ENCODE peak calls at places on chromosomes 4 and X, in four cellular contexts. D, J, Y and W are unnamed samples.
A peak's percentile ranks its signal among the peaks of the same experiment; 100 is the strongest.

GRCh38 chrX:48569958-48570357 is 4.3 kb upstream of the RBM3 start:
- DNase-seq in D (no peak), J (no peak), Y (no peak), W (no peak)

GRCh38 chr4:133594246-133595207 is 445.4 kb downstream of the PCDH10 start:
- DNase-seq in D (no peak), J (no peak), Y (no peak), W (no peak)

GRCh38 chr4:62429297-62429696 is 1229.2 kb downstream of the ADGRL3 start:
- DNase-seq in D (no peak), J (no peak), Y (no peak), W (no peak)

GRCh38 chrX:18075603-18076002 is 145.1 kb downstream of the BEND2 start:
- DNase-seq in D (no peak), J (no peak), Y (no peak), W (no peak)

GRCh38 chr4:118921736-118922135 is 33.1 kb downstream of the SYNPO2 start:
- DNase-seq in D (no peak), J (no peak), Y (no peak), W (no peak)

GRCh38 chrX:115504167-115504566 is 56.8 kb upstream of the PLS3 start:
- DNase-seq in D (no peak), J (no peak), Y (no peak), W (no peak)

GRCh38 chrX:27336466-27337091 is 126.6 kb downstream of the PPP4R3C start:
- DNase-seq in D (peak; percentile 37), J (peak; percentile 2), Y (peak; percentile 41), W (peak; percentile 57)

GRCh38 chrX:63434665-63435064 is 83.5 kb upstream of the SPIN4 start:
- DNase-seq in D (no peak), J (no peak), Y (peak; percentile 85), W (peak; percentile 19)

GRCh38 chrX:40153335-40154221 is 55.8 kb upstream of the BCOR start:
- DNase-seq in D (peak; percentile 76), J (no peak), Y (peak; percentile 75), W (peak; percentile 26)

GRCh38 chr4:147078875-147079658 is 133.4 kb upstream of the TTC29 start:
- DNase-seq in D (peak; percentile 58), J (no peak), Y (no peak), W (no peak)

GRCh38 chrX:38799995-38800394 is 1.3 kb upstream of the MID1IP1 start:
- DNase-seq in D (no peak), J (peak; percentile 12), Y (peak; percentile 58), W (no peak)

GRCh38 chrX:78527263-78527662 is 131.9 kb downstream of the RTL3 start:
- DNase-seq in D (no peak), J (no peak), Y (no peak), W (no peak)

GRCh38 chr4:22477136-22477793 is 38.6 kb downstream of the ADGRA3 start:
- DNase-seq in D (no peak), J (no peak), Y (no peak), W (no peak)

GRCh38 chrX:20116575-20117240 is at the start of gene MAP7D2:
- DNase-seq in D (peak; percentile 78), J (peak; percentile 2), Y (no peak), W (peak; percentile 31)

GRCh38 chr4:156598138-156598681 is 373.4 kb downstream of the PDGFC start:
- DNase-seq in D (no peak), J (no peak), Y (no peak), W (no peak)

GRCh38 chr4:17166954-17167353 is 268.5 kb upstream of the LDB2 start:
- DNase-seq in D (no peak), J (no peak), Y (no peak), W (no peak)
- TF ChIP-seq FOXJ3 in D (no peak), J (no peak), Y (no peak), W (no peak)

GRCh38 chrX:41406211-41406610 is 40.9 kb upstream of the NYX start:
- DNase-seq in D (no peak), J (no peak), Y (no peak), W (no peak)
- TF ChIP-seq FOXJ3 in D (no peak), J (no peak), Y (no peak), W (no peak)

GRCh38 chr4:100983426-100983825 is 363.9 kb downstream of the PPP3CA start:
- DNase-seq in D (no peak), J (no peak), Y (no peak), W (no peak)

GRCh38 chr4:100985576-100985975 is 361.8 kb downstream of the PPP3CA start:
- DNase-seq in D (no peak), J (no peak), Y (no peak), W (no peak)

GRCh38 chr4:100984901-100985300 is 362.4 kb downstream of the PPP3CA start:
- DNase-seq in D (no peak), J (no peak), Y (no peak), W (no peak)

GRCh38 chr4:100981447-100982204 is 365.7 kb downstream of the PPP3CA start:
- DNase-seq in D (no peak), J (no peak), Y (no peak), W (no peak)

GRCh38 chr4:100982345-100982744 is 365.0 kb downstream of the PPP3CA start:
- DNase-seq in D (no peak), J (no peak), Y (no peak), W (no peak)
- TF ChIP-seq FOXJ3 in D (no peak), J (no peak), Y (no peak), W (no peak)

GRCh38 chr4:182600093-182600492 is 317.1 kb downstream of the DCTD start:
- DNase-seq in D (peak; percentile 68), J (no peak), Y (no peak), W (no peak)
- TF ChIP-seq FOXJ3 in D (peak; percentile 68), J (no peak), Y (no peak), W (no peak)

DNA sequence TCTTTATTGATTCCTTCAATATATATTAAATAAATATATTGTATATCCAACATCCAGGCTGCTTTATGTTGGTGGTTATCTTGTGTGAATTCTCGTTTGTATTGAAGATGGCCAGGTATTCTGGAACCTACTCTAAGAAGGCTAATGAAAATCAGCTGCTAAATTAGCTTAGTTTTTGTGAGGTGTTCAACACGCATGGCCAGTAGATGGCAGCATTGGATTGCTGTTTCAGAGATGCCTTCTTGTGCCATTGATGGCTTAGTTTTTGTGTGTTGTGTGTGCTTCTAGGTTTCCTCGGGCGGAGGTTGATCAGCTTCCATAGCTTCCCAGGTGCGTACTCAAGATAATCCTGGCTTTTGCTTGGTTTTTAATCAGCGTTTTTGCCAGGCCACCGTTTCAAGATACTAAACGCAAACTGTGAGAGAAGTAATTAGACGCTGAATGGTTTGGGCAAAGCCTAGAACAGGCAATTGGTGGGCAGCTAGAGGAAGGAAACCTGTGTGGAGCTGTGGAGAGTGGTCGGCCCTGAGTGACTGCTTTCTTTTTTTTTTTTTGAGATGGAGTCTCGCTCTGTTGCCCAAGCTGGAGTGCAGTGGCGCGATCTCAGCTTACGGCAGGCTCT is 15.1 kb downstream of the NOCT start:
- DNase-seq in D (peak; percentile 67), J (peak; percentile 67), Y (peak; percentile 85), W (peak; percentile 75)
- TF ChIP-seq FOXJ3 in D (no peak), J (no peak), Y (no peak), W (no peak)

DNA sequence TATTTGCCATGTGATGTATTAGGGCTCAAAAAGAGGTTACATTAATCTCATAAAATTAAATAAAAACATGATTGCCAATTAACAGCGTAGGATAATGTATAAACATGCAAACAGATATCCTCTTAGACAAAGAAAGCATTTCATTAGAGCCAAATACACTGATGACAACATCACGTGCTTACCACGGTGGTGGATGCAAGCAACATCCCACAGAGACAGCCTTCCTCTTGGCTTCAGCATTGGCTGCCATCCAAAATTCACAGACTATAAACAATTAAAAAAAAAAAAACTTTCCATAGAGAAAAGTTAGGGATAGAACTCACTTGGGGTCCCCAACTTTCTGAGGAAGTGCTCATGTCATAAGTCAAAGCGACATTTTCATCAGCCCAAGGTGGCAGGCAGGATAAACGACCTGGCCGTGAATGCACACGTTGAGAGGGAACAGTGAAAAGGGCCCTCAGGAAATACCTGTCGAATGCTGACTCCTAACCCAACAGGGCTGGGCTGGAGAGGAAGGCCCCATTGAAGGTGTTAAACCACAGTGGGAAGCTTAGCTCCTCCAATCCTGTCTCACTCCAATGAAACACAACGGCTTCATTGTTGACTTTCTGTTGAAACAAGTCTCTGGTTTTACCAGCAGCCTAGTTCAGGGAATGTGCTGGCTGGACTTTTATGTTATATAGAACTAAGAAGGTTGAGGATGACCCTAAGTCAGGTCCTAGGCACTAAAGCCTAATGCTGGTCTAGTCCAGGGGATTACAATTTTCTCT is 48.4 kb downstream of the IDS start:
- DNase-seq in D (no peak), J (no peak), Y (no peak), W (no peak)
- TF ChIP-seq FOXJ3 in D (no peak), J (no peak), Y (no peak), W (no peak)

DNA sequence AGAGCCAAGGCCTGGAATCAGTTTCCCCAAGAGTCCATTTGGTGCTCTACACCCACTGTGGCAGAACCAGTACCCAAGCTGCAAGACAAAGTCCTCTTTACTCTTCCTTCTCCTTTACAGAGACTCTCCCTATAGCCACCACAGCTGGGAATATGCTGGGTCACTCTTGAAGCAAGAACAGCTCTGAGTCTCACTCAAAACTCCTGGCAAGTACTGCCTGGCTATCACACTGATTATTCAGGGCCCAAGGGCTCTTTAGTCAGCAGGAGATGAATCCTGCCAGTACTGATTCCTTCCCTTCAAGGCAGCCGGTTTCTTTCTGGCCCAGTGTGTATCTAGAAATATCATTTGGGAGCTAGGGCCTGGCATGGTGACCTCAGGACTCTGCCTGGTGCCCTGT is 130.9 kb downstream of the AR start:
- DNase-seq in D (no peak), J (no peak), Y (no peak), W (no peak)
- TF ChIP-seq FOXJ3 in D (no peak), J (no peak), Y (no peak), W (no peak)

DNA sequence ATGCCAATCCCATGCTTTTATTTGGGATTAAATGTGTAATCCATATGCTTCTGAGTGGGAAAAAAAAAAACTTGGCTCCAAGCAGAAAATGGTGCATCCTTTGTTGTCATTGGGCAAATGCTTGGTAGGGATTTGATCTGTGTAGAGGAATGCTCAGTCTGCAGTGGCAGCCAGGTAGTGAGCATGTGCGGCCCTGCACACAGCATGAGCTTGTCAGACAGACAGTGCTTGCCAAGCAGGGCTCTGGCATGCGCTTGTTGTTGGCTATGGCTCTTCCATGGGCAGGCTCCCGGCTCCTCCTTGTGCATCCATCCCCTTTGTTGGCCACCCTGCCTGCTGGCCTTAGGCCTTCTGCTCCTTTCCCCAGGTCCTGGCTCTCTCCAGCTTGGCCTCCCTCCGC is 130.3 kb downstream of the GPR143 start:
- DNase-seq in D (no peak), J (no peak), Y (no peak), W (no peak)
- TF ChIP-seq FOXJ3 in D (no peak), J (no peak), Y (no peak), W (no peak)

GRCh38 chr4:182242793-182243192 is 409 bp upstream of the TENM3 start:
- DNase-seq in D (no peak), J (no peak), Y (no peak), W (no peak)
- TF ChIP-seq FOXJ3 in D (no peak), J (no peak), Y (no peak), W (no peak)

DNA sequence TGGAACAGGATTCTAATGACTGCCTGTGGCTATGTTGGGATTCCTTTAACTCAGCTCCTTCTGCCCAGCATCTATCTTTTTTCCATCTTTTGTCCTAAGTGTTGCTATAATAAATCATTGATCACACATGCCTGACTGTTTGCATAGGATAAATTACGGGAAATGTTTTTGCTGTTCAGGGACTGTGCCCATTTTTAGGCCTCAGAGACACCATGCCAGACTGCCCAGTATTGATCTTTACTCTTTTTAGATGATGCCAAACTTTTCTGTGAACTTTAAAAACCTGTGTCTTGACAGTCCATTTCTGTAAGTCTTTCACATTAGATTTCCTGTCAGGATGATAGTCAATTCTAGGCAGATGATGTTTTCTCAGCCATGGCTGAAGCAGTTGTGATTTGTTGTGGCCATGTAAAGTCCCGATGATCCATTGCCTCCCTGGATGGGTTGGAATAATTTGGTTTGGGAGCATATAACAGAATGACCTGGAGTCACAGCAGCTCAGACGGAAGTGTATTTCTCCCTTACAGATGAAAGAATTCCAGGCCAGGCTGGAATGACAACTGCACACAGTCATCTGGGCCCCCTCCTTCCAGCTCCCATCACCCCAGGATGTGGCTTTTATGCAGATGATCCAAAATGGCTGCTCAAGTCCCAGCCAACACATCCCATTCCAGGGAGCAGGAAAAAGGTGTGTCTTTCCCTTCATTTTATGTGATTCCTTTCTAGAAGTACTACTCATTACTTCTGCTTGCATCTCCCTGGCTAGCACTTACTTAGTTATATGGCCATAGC is 3.4 kb downstream of the HTT-AS start:
- DNase-seq in D (no peak), J (no peak), Y (no peak), W (no peak)
- TF ChIP-seq FOXJ3 in D (no peak), J (no peak), Y (no peak), W (no peak)